ENCODE peak calls at places on chromosomes 11 and 22, in four cellular contexts. K is GM12878, Z is HepG2, L is K562. F is an unnamed sample.

GRCh38 chr22:26561756-26562417 is 28.0 kb downstream of the TPST2 start:
- DNase-seq in K (no peak), Z (no peak), L (no peak), F (no peak)

GRCh38 chr11:32374261-32374711 is 61.1 kb downstream of the WT1 start:
- DNase-seq in K (peak; percentile 25), Z (peak; percentile 62), L (peak; percentile 76), F (peak; percentile 86)

GRCh38 chr22:49767355-49768062 is 60.2 kb downstream of the BRD1 start:
- DNase-seq in K (peak; percentile 50), Z (peak; percentile 58), L (peak; percentile 47), F (peak; percentile 66)

GRCh38 chr22:45101828-45102227 is 61.9 kb upstream of the NUP50 start:
- DNase-seq in K (no peak), Z (peak; percentile 67), L (peak; percentile 44), F (peak; percentile 80)

GRCh38 chr11:10674991-10675440 is 18.5 kb downstream of the IRAG1 start:
- DNase-seq in K (no peak), Z (no peak), L (no peak), F (no peak)

GRCh38 chr22:24845036-24845918 is 39.3 kb downstream of the SGSM1 start:
- DNase-seq in K (no peak), Z (no peak), L (no peak), F (no peak)

GRCh38 chr22:47599753-47600152 is 837.3 kb downstream of the TBC1D22A start:
- DNase-seq in K (no peak), Z (no peak), L (no peak), F (no peak)

GRCh38 chr11:119666463-119667131 is 62.4 kb downstream of the NECTIN1 start:
- DNase-seq in K (no peak), Z (peak; percentile 63), L (peak; percentile 83), F (peak; percentile 88)

GRCh38 chr11:28877366-28877765 is 769.2 kb downstream of the METTL15 start:
- DNase-seq in K (no peak), Z (no peak), L (no peak), F (no peak)

GRCh38 chr11:84398017-84398626 is 1112.0 kb upstream of the CCDC90B start:
- DNase-seq in K (no peak), Z (peak; percentile 7), L (no peak), F (peak; percentile 21)

GRCh38 chr11:66473167-66473566 is 6.5 kb downstream of the PELI3 start:
- DNase-seq in K (no peak), Z (no peak), L (no peak), F (no peak)

GRCh38 chr11:76266269-76266668 is 60.0 kb upstream of the WNT11 start:
- DNase-seq in K (no peak), Z (no peak), L (no peak), F (no peak)

GRCh38 chr11:111229604-111230003 is 15.9 kb upstream of the POU2AF2 start:
- DNase-seq in K (no peak), Z (no peak), L (no peak), F (no peak)

GRCh38 chr11:104254347-104254746 is 90.4 kb upstream of the PDGFD start:
- DNase-seq in K (no peak), Z (peak; percentile 24), L (peak; percentile 11), F (peak; percentile 85)

GRCh38 chr22:32053165-32053755 is 10.2 kb downstream of the SLC5A1 start:
- DNase-seq in K (no peak), Z (no peak), L (no peak), F (no peak)

GRCh38 chr22:24474221-24474620 is 20.9 kb upstream of the UPB1 start:
- DNase-seq in K (no peak), Z (peak; percentile 64), L (no peak), F (no peak)

GRCh38 chr11:82906236-82906635 is 4.7 kb downstream of the DDIAS start:
- DNase-seq in K (no peak), Z (peak; percentile 26), L (no peak), F (no peak)

GRCh38 chr22:27668828-27669797 is 132.4 kb downstream of the MN1 start:
- DNase-seq in K (no peak), Z (peak; percentile 91), L (peak; percentile 78), F (no peak)

GRCh38 chr11:27914080-27914479 is 193.9 kb downstream of the KIF18A start:
- DNase-seq in K (no peak), Z (no peak), L (no peak), F (no peak)

GRCh38 chr11:46361283-46362145 is 14.3 kb downstream of the DGKZ start:
- DNase-seq in K (peak; percentile 44), Z (no peak), L (peak; percentile 50), F (no peak)

GRCh38 chr11:45606514-45607024 is 58.9 kb downstream of the CHST1 start:
- DNase-seq in K (no peak), Z (no peak), L (no peak), F (peak; percentile 81)

GRCh38 chr11:105767945-105768344 is 158.1 kb downstream of the GRIA4 start:
- DNase-seq in K (no peak), Z (no peak), L (no peak), F (no peak)

GRCh38 chr22:43042101-43042780 is 27.3 kb upstream of the PACSIN2 start:
- DNase-seq in K (no peak), Z (no peak), L (no peak), F (no peak)

GRCh38 chr11:36160115-36160514 is 129.1 kb downstream of the COMMD9 start:
- DNase-seq in K (no peak), Z (no peak), L (no peak), F (no peak)

GRCh38 chr11:18720811-18721575 is 5.0 kb downstream of the IGSF22 start:
- DNase-seq in K (no peak), Z (no peak), L (peak; percentile 71), F (peak; percentile 96)

GRCh38 chr22:19110064-19110458 is 12.2 kb downstream of the DGCR2 start:
- DNase-seq in K (no peak), Z (no peak), L (no peak), F (no peak)

GRCh38 chr11:35647535-35648092 is 15.0 kb upstream of the TRIM44 start:
- DNase-seq in K (no peak), Z (no peak), L (no peak), F (no peak)

GRCh38 chr11:34342008-34342533 is 15.7 kb downstream of the ABTB2 start:
- DNase-seq in K (no peak), Z (no peak), L (no peak), F (no peak)

GRCh38 chr22:30863161-30863833 is 105.3 kb downstream of the MORC2 start:
- DNase-seq in K (no peak), Z (peak; percentile 93), L (peak; percentile 52), F (no peak)

GRCh38 chr22:43554694-43555365 is 143.0 kb downstream of the MPPED1 start:
- DNase-seq in K (no peak), Z (no peak), L (no peak), F (no peak)

GRCh38 chr11:12224537-12224893 is 114.1 kb downstream of the MICAL2 start:
- DNase-seq in K (peak; percentile 65), Z (no peak), L (no peak), F (no peak)

GRCh38 chr22:50008151-50009040 is 4.2 kb downstream of the IL17REL start:
- DNase-seq in K (no peak), Z (no peak), L (no peak), F (no peak)

GRCh38 chr22:39995346-39996252 is 845 bp downstream of the FAM83F start:
- DNase-seq in K (no peak), Z (no peak), L (no peak), F (no peak)

GRCh38 chr22:39994046-39994565 is 648 bp upstream of the FAM83F start:
- DNase-seq in K (no peak), Z (no peak), L (peak; percentile 58), F (no peak)

GRCh38 chr22:39992088-39992826 is 2.5 kb upstream of the FAM83F start:
- DNase-seq in K (no peak), Z (no peak), L (no peak), F (no peak)

GRCh38 chr22:39996732-39997131 is 2.0 kb downstream of the FAM83F start:
- DNase-seq in K (no peak), Z (no peak), L (no peak), F (no peak)

GRCh38 chr22:39994566-39995345 is at the start of gene FAM83F:
- DNase-seq in K (no peak), Z (no peak), L (peak; percentile 58), F (peak; percentile 68)
- TF ChIP-seq NR2C2 in K (no peak), Z (no peak), L (no peak), F (peak; percentile 55)

GRCh38 chr11:69667619-69668604 is 7.2 kb downstream of the LTO1 start:
- DNase-seq in K (no peak), Z (peak; percentile 92), L (no peak), F (no peak)

GRCh38 chr11:69670158-69670845 is 4.9 kb downstream of the LTO1 start:
- DNase-seq in K (no peak), Z (peak; percentile 77), L (peak; percentile 78), F (peak; percentile 89)

GRCh38 chr11:69671734-69672465 is 3.3 kb downstream of the LTO1 start:
- DNase-seq in K (no peak), Z (no peak), L (no peak), F (no peak)

GRCh38 chr11:69666752-69667536 is 8.2 kb downstream of the LTO1 start:
- DNase-seq in K (no peak), Z (no peak), L (no peak), F (no peak)

DNA sequence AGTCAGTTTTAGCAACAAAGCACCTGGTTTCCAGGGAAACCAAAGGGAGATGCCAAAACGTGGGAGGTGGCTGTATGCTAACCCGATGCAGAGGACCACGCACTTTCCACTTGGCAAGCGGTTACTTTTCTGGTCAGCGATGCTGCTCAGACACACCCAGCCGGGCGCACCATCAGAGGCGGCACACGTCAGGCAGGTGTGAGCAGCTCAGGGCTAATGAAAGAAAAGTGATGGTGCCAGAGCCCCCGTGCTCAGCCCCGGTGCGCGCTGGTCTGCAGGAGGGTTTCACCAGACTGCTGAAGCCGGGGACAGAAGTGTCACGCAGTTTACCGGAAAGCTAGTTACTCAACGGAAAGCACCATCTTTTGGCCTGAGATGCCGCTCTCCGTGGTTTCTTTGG is 5.7 kb downstream of the LTO1 start:
- DNase-seq in K (no peak), Z (no peak), L (no peak), F (no peak)
- TF ChIP-seq NR2C2 in K (no peak), Z (no peak), L (no peak), F (no peak)

GRCh38 chr11:72226701-72227100 is 2.1 kb downstream of the INPPL1 start:
- DNase-seq in K (no peak), Z (no peak), L (no peak), F (no peak)

GRCh38 chr11:72229336-72229924 is 4.9 kb downstream of the INPPL1 start:
- DNase-seq in K (no peak), Z (no peak), L (no peak), F (no peak)

GRCh38 chr11:72228844-72229231 is 4.3 kb downstream of the INPPL1 start:
- DNase-seq in K (no peak), Z (no peak), L (no peak), F (no peak)

GRCh38 chr11:72227316-72228228 is 3.0 kb downstream of the INPPL1 start:
- DNase-seq in K (no peak), Z (no peak), L (no peak), F (no peak)

GRCh38 chr11:72228229-72228843 is 3.8 kb downstream of the INPPL1 start:
- DNase-seq in K (no peak), Z (no peak), L (no peak), F (no peak)
- TF ChIP-seq NR2C2 in K (no peak), Z (no peak), L (no peak), F (no peak)

DNA sequence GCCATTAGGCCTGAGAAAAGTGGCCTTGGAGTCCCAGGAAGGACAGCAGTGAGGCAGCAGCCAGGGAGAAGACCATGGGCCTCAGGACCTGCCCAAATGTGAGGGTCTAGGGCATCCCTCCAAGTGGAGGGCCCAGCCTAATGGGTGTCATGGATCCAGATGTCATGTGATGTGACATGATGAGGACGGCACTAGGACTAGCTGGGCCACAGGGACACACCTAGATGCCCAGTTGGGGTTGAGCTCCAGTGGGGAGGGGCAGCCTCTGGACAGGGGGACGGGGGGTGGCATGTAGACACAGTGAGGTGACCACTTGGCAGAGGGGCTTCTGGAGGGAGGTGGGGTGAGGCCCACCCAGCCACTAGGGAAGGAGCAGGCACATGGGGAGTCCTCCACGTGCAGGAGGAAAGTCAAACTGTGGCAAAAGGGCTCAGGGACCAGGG is 5.4 kb downstream of the SCARF2 start:
- DNase-seq in K (no peak), Z (no peak), L (no peak), F (no peak)
- TF ChIP-seq NR2C2 in K (no peak), Z (no peak), L (no peak), F (no peak)

F was measured in WTC11.